ENCODE peak calls at places on chromosomes 3 and 15, in ten cellular contexts. B, L, F, K, C, Q, H, I, J and W are unnamed samples.

GRCh38 chr3:196639517-196640500 is at the start of gene NRROS:
- DNase-seq in B (no peak), F (peak), Q (peak), K (peak), I (peak), L (no peak), C (peak), H (peak), J (peak), W (no peak)

GRCh38 chr3:43286886-43287301 is 554 bp downstream of the SNRK start:
- DNase-seq in F (no peak), L (no peak), B (peak), C (peak), K (no peak), H (no peak), J (peak), Q (no peak), I (no peak), W (no peak)

GRCh38 chr15:70512772-70513362 is 250.5 kb downstream of the UACA start:
- DNase-seq in Q (peak), J (no peak), H (peak), K (peak), B (no peak), F (peak), I (no peak), L (no peak), C (peak), W (peak)

GRCh38 chr15:51726302-51727073 is 11.0 kb downstream of the LYSMD2 start:
- DNase-seq in B (no peak), K (no peak), F (peak), Q (peak), I (no peak), C (peak), J (no peak), H (peak), L (peak), W (peak)

GRCh38 chr3:170679190-170679589 is 93.3 kb upstream of the SLC7A14 start:
- DNase-seq in C (no peak), J (no peak), I (no peak), B (no peak), F (no peak), K (no peak), L (no peak), Q (no peak), H (no peak), W (no peak)

GRCh38 chr3:179324270-179324754 is 1.5 kb downstream of the ZNF639 start:
- DNase-seq in K (peak), B (no peak), I (no peak), L (no peak), Q (peak), F (no peak), H (peak), J (no peak), C (peak), W (no peak)

GRCh38 chr3:40242638-40243037 is 66.9 kb upstream of the EIF1B start:
- DNase-seq in B (no peak), K (no peak), H (no peak), J (no peak), Q (no peak), I (no peak), L (no peak), F (no peak), C (no peak), W (no peak)

GRCh38 chr3:154955907-154956533 is 124.1 kb upstream of the MME start:
- DNase-seq in B (no peak), I (no peak), C (no peak), K (no peak), H (no peak), L (no peak), J (no peak), F (no peak), Q (no peak), W (no peak)

GRCh38 chr3:99171815-99172214 is 270.3 kb upstream of the DCBLD2 start:
- DNase-seq in K (no peak), H (no peak), C (no peak), F (no peak), I (no peak), B (no peak), J (no peak), L (no peak), Q (no peak), W (no peak)

GRCh38 chr3:132210476-132211346 is 106.5 kb upstream of the ACP3 start:
- DNase-seq in K (peak), L (no peak), I (no peak), F (no peak), J (no peak), C (no peak), Q (peak), B (peak), H (peak), W (peak)

GRCh38 chr3:164806188-164806587 is 272.1 kb downstream of the SI start:
- DNase-seq in H (peak), L (no peak), J (no peak), Q (no peak), F (no peak), K (no peak), B (no peak), I (no peak), C (no peak), W (peak)

GRCh38 chr3:48422272-48422671 is 7.6 kb downstream of the PLXNB1 start:
- DNase-seq in I (no peak), Q (no peak), H (no peak), L (no peak), J (no peak), B (no peak), C (no peak), K (no peak), F (no peak), W (no peak)

GRCh38 chr15:53872410-53872809 is 105.8 kb upstream of the UNC13C start:
- DNase-seq in F (no peak), H (peak), I (no peak), J (no peak), B (no peak), K (peak), Q (no peak), L (no peak), C (no peak), W (peak)

GRCh38 chr15:101378879-101379278 is 83.8 kb upstream of the SNRPA1 start:
- DNase-seq in B (no peak), K (no peak), I (no peak), F (no peak), C (no peak), J (no peak), H (no peak), Q (no peak), L (no peak), W (no peak)

GRCh38 chr15:74302821-74303359 is 64.6 kb downstream of the CYP11A1 start:
- DNase-seq in Q (peak), J (no peak), B (peak), L (no peak), H (no peak), I (peak), K (peak), C (no peak), F (no peak), W (peak)

GRCh38 chr3:13544293-13544831 is 4.6 kb upstream of the FBLN2 start:
- DNase-seq in C (peak), I (no peak), J (no peak), F (peak), L (peak), Q (no peak), K (no peak), B (no peak), H (peak), W (peak)

GRCh38 chr3:155991847-155992246 is 121.4 kb downstream of the GMPS start:
- DNase-seq in H (no peak), K (no peak), I (no peak), B (no peak), F (no peak), J (no peak), C (no peak), Q (no peak), L (no peak), W (no peak)

GRCh38 chr15:27817258-27817657 is 281.9 kb downstream of the OCA2 start:
- DNase-seq in Q (no peak), C (peak), H (no peak), B (no peak), L (no peak), F (no peak), K (no peak), I (no peak), J (no peak), W (no peak)

GRCh38 chr15:48888209-48888608 is 10.3 kb downstream of the EID1 start:
- DNase-seq in Q (no peak), I (no peak), K (no peak), B (no peak), F (no peak), J (no peak), L (no peak), C (no peak), H (no peak), W (no peak)

GRCh38 chr3:167289435-167289834 is 90.7 kb downstream of the ZBBX start:
- DNase-seq in I (no peak), J (no peak), L (no peak), H (no peak), B (no peak), C (no peak), F (no peak), Q (no peak), K (no peak), W (no peak)

GRCh38 chr3:51698209-51698608 is 8.7 kb upstream of the GRM2 start:
- DNase-seq in L (no peak), J (no peak), F (no peak), H (no peak), Q (no peak), K (no peak), B (no peak), I (no peak), C (no peak), W (no peak)

GRCh38 chr3:59237121-59237520 is 187.3 kb upstream of the CFAP20DC start:
- DNase-seq in B (no peak), H (peak), J (no peak), I (no peak), K (no peak), Q (no peak), C (no peak), L (no peak), F (peak), W (no peak)

GRCh38 chr3:46524832-46525231 is 27.1 kb downstream of the RTP3 start:
- DNase-seq in L (no peak), C (no peak), I (no peak), H (no peak), Q (no peak), K (no peak), B (no peak), J (no peak), F (no peak), W (no peak)

GRCh38 chr15:72796515-72797337 is 13.2 kb upstream of the ADPGK start:
- DNase-seq in C (peak), Q (peak), I (peak), L (peak), J (no peak), B (peak), F (peak), H (peak), K (peak), W (peak)

GRCh38 chr15:32867313-32867626 is 149.5 kb downstream of the GREM1 start:
- DNase-seq in K (no peak), I (no peak), J (no peak), H (peak), L (peak), Q (no peak), C (peak), F (peak), B (no peak), W (peak)

GRCh38 chr3:89268059-89268458 is 160.6 kb downstream of the EPHA3 start:
- DNase-seq in K (no peak), I (no peak), H (no peak), L (no peak), B (no peak), Q (no peak), J (no peak), C (no peak), F (no peak), W (no peak)